ENCODE peak calls at places on chromosomes 2 and 18, in four cellular contexts. G, D, S and H are unnamed samples.

GRCh38 chr2:203743441-203743932 is 37.0 kb downstream of the CD28 start:
- DNase-seq in D (no peak), S (no peak), G (peak; percentile 34), H (no peak)

GRCh38 chr2:230862292-230862691 is 2.5 kb upstream of the ITM2C start:
- DNase-seq in D (no peak), G (no peak), S (no peak), H (no peak)

GRCh38 chr2:14313351-14313750 is 319.2 kb upstream of the LRATD1 start:
- DNase-seq in D (no peak), G (no peak), S (no peak), H (no peak)

GRCh38 chr2:5392658-5393057 is 299.5 kb upstream of the SOX11 start:
- DNase-seq in S (no peak), G (no peak), D (no peak), H (no peak)

GRCh38 chr2:230423851-230424458 is 8.0 kb downstream of the SP100 start:
- DNase-seq in D (no peak), G (peak; percentile 46), S (no peak), H (peak; percentile 44)

GRCh38 chr2:156054983-156055382 is 277.5 kb downstream of the NR4A2 start:
- DNase-seq in S (no peak), G (no peak), D (no peak), H (no peak)

GRCh38 chr18:42931501-42931900 is 184.0 kb downstream of the RIT2 start:
- DNase-seq in G (no peak), D (no peak), S (peak; percentile 54), H (no peak)

GRCh38 chr18:63834471-63835113 is 52.9 kb upstream of the SERPINB2 start:
- DNase-seq in G (no peak), D (no peak), S (no peak), H (no peak)

GRCh38 chr2:218658671-218659257 is 659 bp downstream of the ZNF142 start:
- DNase-seq in S (no peak), G (no peak), D (no peak), H (peak; percentile 78)

GRCh38 chr2:192002418-192002817 is 155.5 kb upstream of the CAVIN2 start:
- DNase-seq in S (no peak), G (no peak), D (no peak), H (peak; percentile 16)

GRCh38 chr18:23824235-23824634 is 135.0 kb downstream of the LAMA3 start:
- DNase-seq in S (no peak), D (no peak), G (no peak), H (no peak)

GRCh38 chr2:181683518-181684453 is 3.5 kb upstream of the NEUROD1 start:
- DNase-seq in D (no peak), S (no peak), G (no peak), H (peak; percentile 83)

GRCh38 chr18:77650799-77651385 is 401.2 kb downstream of the GALR1 start:
- DNase-seq in D (no peak), S (peak; percentile 63), G (peak; percentile 71), H (no peak)

GRCh38 chr2:1278861-1279260 is 134.4 kb upstream of the TPO start:
- DNase-seq in G (no peak), S (no peak), D (no peak), H (no peak)

GRCh38 chr2:182597570-182597969 is 118.5 kb upstream of the DNAJC10 start:
- DNase-seq in D (no peak), S (no peak), G (no peak), H (no peak)

GRCh38 chr2:195898505-195898904 is 170.1 kb downstream of the DNAH7 start:
- DNase-seq in S (peak; percentile 66), G (peak; percentile 85), D (peak; percentile 7), H (no peak)

GRCh38 chr18:55510809-55511208 is 77.2 kb downstream of the TCF4 start:
- DNase-seq in D (no peak), S (peak; percentile 79), G (peak; percentile 33), H (no peak)

GRCh38 chr2:287471-287885 is 413 bp downstream of the ALKAL2 start:
- DNase-seq in G (peak; percentile 58), D (no peak), S (no peak), H (peak; percentile 19)

GRCh38 chr18:650428-650858 is 7.0 kb upstream of the TYMS start:
- DNase-seq in S (no peak), D (no peak), G (no peak), H (no peak)

GRCh38 chr2:69043736-69044400 is 30.9 kb downstream of the ANTXR1 start:
- DNase-seq in D (no peak), S (no peak), G (no peak), H (no peak)

DNA sequence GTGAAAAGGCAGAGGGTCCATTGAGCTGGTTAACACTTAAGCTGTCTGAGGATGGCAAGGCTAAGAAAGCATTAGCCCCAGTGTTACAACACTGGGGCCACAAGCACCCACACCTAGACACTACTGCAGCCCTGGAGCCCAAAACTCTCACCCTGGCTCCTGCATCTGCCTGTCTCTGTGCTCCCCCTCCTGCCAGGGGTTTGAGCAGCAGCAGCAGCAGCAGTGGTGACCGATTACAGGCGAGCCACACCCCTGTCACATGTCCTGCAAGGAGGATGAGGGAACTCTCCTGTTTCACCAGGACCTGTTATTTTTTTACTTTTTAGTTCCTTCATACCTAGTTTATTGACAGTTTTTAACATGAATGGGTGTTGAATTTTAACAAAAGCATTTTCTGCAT is 326.7 kb upstream of the MAP2 start:
- DNase-seq in S (no peak), D (no peak), G (no peak), H (no peak)
- TF ChIP-seq CTCF in S (no peak), D (no peak), G (no peak), H (no peak)

DNA sequence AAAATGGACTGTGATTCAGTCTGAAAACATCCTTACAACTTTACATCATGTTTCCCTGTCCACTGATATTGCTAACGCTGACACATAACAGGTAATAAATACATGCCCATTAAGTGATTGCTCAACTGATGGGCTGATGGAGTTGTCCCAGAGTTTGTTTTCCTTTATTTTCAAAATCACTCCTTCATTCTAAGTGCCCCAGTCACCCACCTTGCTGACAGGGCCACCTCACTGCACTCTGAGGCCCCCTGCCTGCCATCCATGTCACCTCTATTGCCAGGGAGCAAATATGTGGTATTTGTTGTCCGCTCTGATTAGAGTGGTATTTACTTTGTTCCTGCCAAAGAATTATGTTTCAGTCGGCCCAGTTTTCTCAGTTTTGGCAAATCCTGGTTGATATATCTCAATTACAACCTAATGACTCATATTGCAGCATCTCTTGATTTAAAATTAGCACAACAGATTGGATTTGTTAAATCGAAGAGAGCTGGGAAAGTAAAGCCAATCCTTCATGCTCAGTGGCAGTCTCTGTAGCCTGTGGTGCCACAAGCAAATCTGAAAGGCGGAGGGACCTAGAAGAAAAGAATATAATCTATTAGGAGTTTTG is 105.1 kb downstream of the RDH14 start:
- DNase-seq in S (no peak), D (no peak), G (no peak), H (peak; percentile 21)
- TF ChIP-seq CTCF in S (no peak), D (no peak), G (peak; percentile 20), H (no peak)

GRCh38 chr2:63121055-63121834 is 70.6 kb downstream of the OTX1 start:
- DNase-seq in D (no peak), G (no peak), S (no peak), H (peak; percentile 4)
- TF ChIP-seq CTCF in D (no peak), G (no peak), S (no peak), H (no peak)

DNA sequence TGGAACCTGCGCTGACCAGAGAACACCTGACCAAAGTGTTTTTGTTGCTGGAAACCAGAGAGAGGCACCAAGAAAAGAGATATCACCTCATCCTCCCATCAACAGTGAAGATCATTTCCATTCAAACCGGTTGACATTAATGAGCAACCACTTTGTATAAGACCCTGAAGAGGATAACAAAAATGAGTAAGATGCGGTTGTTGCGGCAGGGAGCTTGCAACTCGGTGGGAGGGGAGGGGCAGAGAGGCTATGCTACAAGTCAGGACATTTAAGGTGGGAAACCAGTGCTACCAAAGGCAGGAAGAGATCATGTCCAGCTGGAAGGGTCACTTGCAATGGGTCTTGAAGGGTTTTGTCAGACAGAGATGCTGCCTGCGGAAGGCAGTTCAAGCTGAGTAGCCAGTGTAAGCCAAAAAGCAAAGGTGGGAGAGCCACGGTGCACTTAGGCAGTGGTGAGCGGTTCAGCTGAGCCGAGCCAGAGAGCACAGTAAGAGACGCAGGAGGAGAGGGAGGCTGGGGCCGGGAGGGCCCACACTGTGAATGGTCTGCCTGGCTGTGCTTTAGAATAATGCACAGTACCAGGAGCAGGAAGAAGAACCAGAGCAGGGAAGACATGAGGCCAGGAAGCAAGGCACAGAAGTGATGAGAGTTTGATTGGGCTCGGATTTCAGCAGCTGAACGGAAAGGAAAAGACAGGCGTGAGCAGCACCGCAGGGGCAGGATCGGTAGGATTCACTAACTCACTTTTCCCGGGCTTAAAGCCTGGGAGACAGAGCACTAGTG is 24.4 kb upstream of the DTNB start:
- DNase-seq in G (no peak), D (no peak), S (no peak), H (no peak)
- TF ChIP-seq CTCF in G (no peak), D (no peak), S (no peak), H (no peak)

GRCh38 chr18:79933765-79934164 is 17.7 kb downstream of the SLC66A2 start:
- DNase-seq in S (no peak), D (no peak), G (peak; percentile 26), H (no peak)
- TF ChIP-seq CTCF in S (no peak), D (no peak), G (peak; percentile 5), H (no peak)

GRCh38 chr2:28538652-28539051 is 42.8 kb downstream of the PLB1 start:
- DNase-seq in S (no peak), D (no peak), G (no peak), H (no peak)

GRCh38 chr2:28534817-28535216 is 39.0 kb downstream of the PLB1 start:
- DNase-seq in D (no peak), G (no peak), S (no peak), H (no peak)

GRCh38 chr2:28533021-28533420 is 37.2 kb downstream of the PLB1 start:
- DNase-seq in G (no peak), S (no peak), D (no peak), H (no peak)

GRCh38 chr2:28539095-28539494 is 43.2 kb downstream of the PLB1 start:
- DNase-seq in G (no peak), S (peak; percentile 32), D (no peak), H (no peak)

GRCh38 chr2:28538134-28538533 is 42.3 kb downstream of the PLB1 start:
- DNase-seq in G (no peak), S (no peak), D (no peak), H (no peak)
- TF ChIP-seq CTCF in G (no peak), S (no peak), D (no peak), H (no peak)

GRCh38 chr18:12307251-12307736 is 747 bp upstream of the TUBB6 start:
- DNase-seq in G (peak; percentile 41), S (peak; percentile 64), D (no peak), H (no peak)
- TF ChIP-seq CTCF in G (no peak), S (no peak), D (no peak), H (no peak)

DNA sequence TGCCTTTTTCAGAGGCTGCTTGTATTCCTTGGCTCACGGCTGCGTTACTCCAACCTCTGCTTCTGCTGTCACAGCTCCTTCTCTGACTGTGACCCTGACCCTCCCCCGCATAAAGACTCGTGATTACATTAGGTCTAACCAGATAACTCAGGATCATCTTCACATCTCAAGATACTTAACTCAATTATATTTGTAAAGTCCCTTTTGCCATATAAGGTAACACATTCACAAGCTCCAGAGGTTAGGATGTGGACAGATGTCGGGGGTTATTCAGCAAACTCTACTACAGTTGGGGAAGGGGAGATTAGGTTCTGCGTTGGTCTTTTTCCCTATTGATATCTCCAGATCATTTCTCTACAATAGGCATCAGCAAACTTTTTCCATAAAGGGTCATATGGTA is 76.9 kb downstream of the EVA1A start:
- DNase-seq in D (no peak), G (no peak), S (no peak), H (no peak)
- TF ChIP-seq CTCF in D (no peak), G (no peak), S (no peak), H (no peak)